ENCODE peak calls at places on chromosomes 12 and 14, in six cellular contexts. Q is dermis blood vessel endothelial cell; Y is T-cell; G is AG09319; B is activated naive CD4-positive, alpha-beta T cell treated with Interleukin-2 at 50 U/mL for 16 hours; L is T-helper 2 cell. R is an unnamed sample.

GRCh38 chr12:22100952-22101748 is 55.1 kb downstream of the CMAS start:
- DNase-seq in Q (peak; percentile 63), G (no peak), B (peak; percentile 35), L (no peak), Y (peak; percentile 21), R (no peak)

GRCh38 chr14:93824518-93825234 is 36.4 kb upstream of the PRIMA1 start:
- DNase-seq in B (no peak), L (no peak), G (no peak), Y (no peak), Q (no peak), R (no peak)

GRCh38 chr12:93591137-93591868 is 18.8 kb downstream of the SOCS2 start:
- DNase-seq in B (peak; percentile 32), G (peak; percentile 52), Y (peak; percentile 34), Q (peak; percentile 64), L (no peak), R (peak; percentile 21)

GRCh38 chr12:67710582-67710981 is 62.0 kb downstream of the DYRK2 start:
- DNase-seq in Y (no peak), Q (no peak), G (no peak), B (no peak), L (no peak), R (no peak)

GRCh38 chr14:76761198-76761848 is at the start of gene VASH1:
- DNase-seq in G (peak; percentile 29), L (no peak), Y (peak; percentile 12), Q (peak; percentile 77), B (peak; percentile 66), R (peak; percentile 20)

GRCh38 chr12:78149459-78149858 is 318.8 kb downstream of the NAV3 start:
- DNase-seq in Q (no peak), Y (no peak), B (no peak), L (no peak), G (no peak), R (no peak)

GRCh38 chr12:5407457-5407856 is 24.5 kb upstream of the NTF3 start:
- DNase-seq in G (no peak), B (no peak), Q (no peak), L (no peak), Y (no peak), R (no peak)

GRCh38 chr12:46300906-46301305 is 32.1 kb upstream of the SLC38A1 start:
- DNase-seq in Y (no peak), L (no peak), B (no peak), Q (peak; percentile 61), G (no peak), R (no peak)

GRCh38 chr14:99517643-99518381 is 36.6 kb downstream of the CCNK start:
- DNase-seq in Y (no peak), Q (no peak), G (no peak), L (peak; percentile 6), B (no peak), R (no peak)

GRCh38 chr12:47819902-47820630 is at the start of gene HDAC7:
- DNase-seq in Q (peak; percentile 89), B (peak; percentile 78), L (peak; percentile 47), G (peak; percentile 75), Y (peak; percentile 53), R (peak; percentile 84)

GRCh38 chr12:47903151-47903611 is 1.6 kb downstream of the VDR start:
- DNase-seq in Y (no peak), B (peak; percentile 26), G (peak; percentile 64), Q (peak; percentile 32), L (no peak), R (no peak)

GRCh38 chr12:60834806-60835205 is 1239.0 kb downstream of the SLC16A7 start:
- DNase-seq in Y (no peak), L (no peak), Q (no peak), B (no peak), G (no peak), R (no peak)

GRCh38 chr12:78442454-78442801 is 422.1 kb upstream of the SYT1 start:
- DNase-seq in Q (no peak), G (no peak), L (no peak), Y (no peak), B (no peak), R (no peak)

GRCh38 chr14:90700928-90701776 is 115.1 kb downstream of the TTC7B start:
- DNase-seq in L (no peak), B (no peak), Q (peak; percentile 57), G (no peak), Y (no peak), R (no peak)

GRCh38 chr12:2052861-2053674 is at the start of gene CACNA1C:
- DNase-seq in L (no peak), G (peak; percentile 34), B (peak; percentile 34), Q (peak; percentile 50), Y (no peak), R (peak; percentile 27)

GRCh38 chr14:100656996-100657395 is 69.7 kb upstream of the DLK1 start:
- DNase-seq in B (no peak), Q (no peak), L (no peak), G (no peak), Y (no peak), R (no peak)

GRCh38 chr12:64470507-64470906 is 18.6 kb downstream of the TBK1 start:
- DNase-seq in L (no peak), G (no peak), Y (no peak), Q (no peak), B (no peak), R (no peak)

GRCh38 chr12:85779768-85780167 is 56.4 kb downstream of the RASSF9 start:
- DNase-seq in L (no peak), G (no peak), Q (no peak), Y (no peak), B (no peak), R (no peak)

GRCh38 chr12:47736877-47737676 is 11.8 kb upstream of the ENDOU start:
- DNase-seq in G (peak; percentile 75), B (no peak), Y (no peak), Q (no peak), L (no peak), R (no peak)

GRCh38 chr14:81206115-81206514 is 14.6 kb downstream of the GTF2A1 start:
- DNase-seq in L (no peak), G (no peak), Y (no peak), Q (peak; percentile 23), B (no peak), R (no peak)

GRCh38 chr12:65948320-65949008 is 124.2 kb downstream of the HMGA2 start:
- DNase-seq in Q (peak; percentile 99), B (no peak), G (peak; percentile 85), L (no peak), Y (no peak), R (no peak)

GRCh38 chr12:56255671-56256070 is 2.5 kb downstream of the ANKRD52 start:
- DNase-seq in Y (no peak), L (no peak), G (no peak), B (no peak), Q (no peak), R (no peak)

GRCh38 chr14:103001226-103001625 is 56.1 kb downstream of the CDC42BPB start:
- DNase-seq in G (no peak), B (no peak), L (no peak), Y (no peak), Q (no peak), R (no peak)

GRCh38 chr14:102625564-102626296 is 33.3 kb downstream of the RCOR1 start:
- DNase-seq in B (no peak), L (no peak), G (no peak), Y (no peak), Q (no peak), R (no peak)

GRCh38 chr14:36633580-36633979 is 28.1 kb upstream of the PAX9 start:
- DNase-seq in B (no peak), G (no peak), Y (no peak), L (no peak), Q (no peak), R (no peak)

GRCh38 chr12:50734409-50735263 is 29.3 kb upstream of the ATF1 start:
- DNase-seq in Y (no peak), Q (peak; percentile 63), L (no peak), B (no peak), G (no peak), R (peak; percentile 6)

GRCh38 chr12:52086944-52087835 is 7.7 kb downstream of the SMIM41 start:
- DNase-seq in L (no peak), B (no peak), Y (no peak), G (no peak), Q (no peak), R (no peak)

GRCh38 chr12:32025906-32026305 is 66.7 kb downstream of the RESF1 start:
- DNase-seq in G (no peak), Q (no peak), B (peak; percentile 32), Y (peak; percentile 27), L (no peak), R (peak; percentile 88)

GRCh38 chr12:123973552-123974341 is 732 bp downstream of the ZNF664 start:
- DNase-seq in B (peak; percentile 18), L (no peak), Y (no peak), G (no peak), Q (peak; percentile 47), R (peak; percentile 8)

GRCh38 chr12:10469701-10470100 is 16.5 kb upstream of the KLRC1 start:
- DNase-seq in L (no peak), Q (no peak), B (no peak), G (no peak), Y (no peak), R (no peak)

GRCh38 chr12:84502907-84503787 is 409.5 kb downstream of the SLC6A15 start:
- DNase-seq in Y (no peak), G (no peak), L (no peak), Q (peak; percentile 30), B (no peak), R (peak; percentile 1)

GRCh38 chr14:88868558-88869159 is 44.2 kb downstream of the TTC8 start:
- DNase-seq in Y (no peak), B (no peak), G (no peak), Q (peak; percentile 32), L (no peak), R (no peak)

R was measured in T-helper 1 cell.